ENCODE peak calls at places on chromosomes 12 and 14, in six cellular contexts. Y is AG04450, L is fibroblast of lung, I is foreskin fibroblast, Z is LNCaP clone FGC, P is esophagus squamous epithelium. H is an unnamed sample.

GRCh38 chr12:11568762-11569478 is 80.6 kb upstream of the ETV6 start:
- DNase-seq in P (no peak), Y (no peak), Z (no peak), L (no peak), I (no peak), H (no peak)

GRCh38 chr14:77889971-77890442 is 90.1 kb downstream of the ADCK1 start:
- DNase-seq in P (no peak), Y (peak; percentile 37), L (peak; percentile 93), I (peak; percentile 38), Z (no peak), H (no peak)

GRCh38 chr12:109944975-109945374 is 44.9 kb downstream of the TCHP start:
- DNase-seq in Z (no peak), Y (no peak), L (peak; percentile 48), I (no peak), P (no peak), H (no peak)

GRCh38 chr14:66359500-66359899 is 126.7 kb upstream of the CCDC196 start:
- DNase-seq in I (peak; percentile 12), P (no peak), Y (peak; percentile 50), L (peak; percentile 67), Z (peak; percentile 35), H (peak; percentile 42)

GRCh38 chr12:129790930-129791329 is 112.9 kb downstream of the TMEM132D start:
- DNase-seq in Z (no peak), I (no peak), Y (no peak), P (no peak), L (no peak), H (no peak)

GRCh38 chr12:108854453-108855283 is 2.7 kb downstream of the SSH1 start:
- DNase-seq in I (peak; percentile 97), Z (no peak), L (peak; percentile 99), Y (peak; percentile 93), P (no peak), H (no peak)

GRCh38 chr12:3658327-3659163 is 94.4 kb downstream of the CRACR2A start:
- DNase-seq in Z (no peak), I (peak; percentile 23), L (no peak), Y (no peak), P (no peak), H (peak; percentile 70)

GRCh38 chr14:54807881-54808280 is 94.7 kb downstream of the GCH1 start:
- DNase-seq in Y (no peak), Z (no peak), I (no peak), P (no peak), L (no peak), H (no peak)

GRCh38 chr14:61438860-61439765 is 117.7 kb downstream of the PRKCH start:
- DNase-seq in Y (no peak), L (peak; percentile 37), P (no peak), I (peak; percentile 18), Z (peak; percentile 97), H (no peak)

GRCh38 chr12:5873341-5873919 is 71.6 kb downstream of the ANO2 start:
- DNase-seq in Y (no peak), P (no peak), Z (no peak), L (no peak), I (no peak), H (no peak)

DNA sequence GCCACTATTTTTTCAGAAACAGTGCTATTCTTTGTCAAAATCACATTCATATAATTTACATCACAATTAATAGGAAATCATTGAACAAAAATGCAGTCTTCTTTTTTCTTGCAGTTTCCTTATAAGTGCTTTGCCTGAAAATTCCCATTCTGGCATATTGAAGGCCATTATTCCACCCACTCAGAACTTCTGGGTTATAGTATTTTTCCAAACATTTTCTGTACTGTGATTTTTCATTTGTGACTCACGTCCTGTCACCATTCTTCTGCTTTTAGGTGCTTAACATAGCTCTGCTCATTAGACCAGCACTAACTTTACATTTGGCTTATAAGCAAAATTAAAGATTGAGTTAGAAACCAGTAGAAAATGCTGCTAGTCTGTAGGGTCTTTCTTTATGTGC is 241.0 kb upstream of the NPAS3 start:
- DNase-seq in Y (no peak), I (peak; percentile 64), P (no peak), L (peak; percentile 92), Z (no peak), H (no peak)
- H3K4me3 ChIP-seq in Y (no peak overlapping the region), I (no peak overlapping the region), P (no peak overlapping the region), L (no peak overlapping the region), Z (no peak overlapping the region), H (no peak overlapping the region)

GRCh38 chr12:132437252-132438138 is 52.5 kb upstream of the FBRSL1 start:
- DNase-seq in P (no peak), L (no peak), I (no peak), Z (no peak), Y (no peak), H (no peak)
- H3K4me3 ChIP-seq in P (no peak overlapping the region), L (no peak overlapping the region), I (no peak overlapping the region), Z (no peak overlapping the region), Y (no peak overlapping the region), H (no peak overlapping the region)

DNA sequence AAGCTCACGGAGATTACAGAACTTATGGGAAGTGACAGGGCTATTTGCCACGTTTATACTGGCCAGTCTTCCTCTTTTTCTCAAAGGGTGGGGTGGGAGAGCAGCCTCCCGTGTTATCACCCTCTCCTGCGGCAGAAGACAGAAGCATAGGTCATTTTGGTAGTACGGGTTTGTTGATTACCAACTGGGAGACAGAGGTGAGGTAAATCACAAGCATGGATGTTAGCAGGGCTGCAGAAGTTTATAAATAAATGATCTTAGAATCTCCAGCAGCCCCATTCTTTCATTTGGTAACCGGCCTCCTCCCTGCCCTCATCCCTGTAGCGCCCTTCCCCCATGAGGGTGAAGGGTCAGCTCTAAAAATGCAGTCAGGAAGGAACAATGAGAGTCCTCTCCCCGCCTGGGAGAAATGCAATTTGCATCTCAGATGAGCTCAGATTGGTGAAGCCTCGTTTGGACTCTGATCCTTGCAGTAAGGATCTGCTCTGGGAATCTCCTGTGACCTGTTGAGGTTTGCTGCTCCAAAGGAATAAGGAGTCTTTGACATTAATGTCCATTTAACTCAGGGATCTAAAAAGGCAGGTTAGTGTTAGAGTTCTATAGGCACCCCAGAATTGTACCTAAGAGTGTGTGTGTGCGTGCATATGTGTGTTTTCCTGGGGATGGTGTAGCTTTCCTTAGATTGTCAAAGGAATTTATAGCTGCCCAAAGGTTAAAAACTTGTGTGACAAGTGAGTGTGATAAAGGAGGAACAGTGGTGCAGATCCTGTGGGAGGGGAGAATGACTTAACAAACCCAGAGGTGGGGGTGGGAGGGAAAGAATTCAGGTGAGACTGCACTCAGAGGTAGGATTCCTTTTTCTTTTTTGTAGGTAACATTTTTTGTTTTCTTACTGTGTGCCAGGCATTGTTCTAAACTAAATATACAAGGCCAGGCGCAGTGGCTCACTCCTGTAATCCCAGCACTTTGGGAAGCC is 45.0 kb upstream of the SINHCAF start:
- DNase-seq in P (no peak), I (no peak), L (no peak), Z (no peak), Y (no peak), H (peak; percentile 82)
- H3K4me3 ChIP-seq in P (no peak overlapping the region), I (no peak overlapping the region), L (no peak overlapping the region), Z (no peak overlapping the region), Y (no peak overlapping the region), H (no peak overlapping the region)

DNA sequence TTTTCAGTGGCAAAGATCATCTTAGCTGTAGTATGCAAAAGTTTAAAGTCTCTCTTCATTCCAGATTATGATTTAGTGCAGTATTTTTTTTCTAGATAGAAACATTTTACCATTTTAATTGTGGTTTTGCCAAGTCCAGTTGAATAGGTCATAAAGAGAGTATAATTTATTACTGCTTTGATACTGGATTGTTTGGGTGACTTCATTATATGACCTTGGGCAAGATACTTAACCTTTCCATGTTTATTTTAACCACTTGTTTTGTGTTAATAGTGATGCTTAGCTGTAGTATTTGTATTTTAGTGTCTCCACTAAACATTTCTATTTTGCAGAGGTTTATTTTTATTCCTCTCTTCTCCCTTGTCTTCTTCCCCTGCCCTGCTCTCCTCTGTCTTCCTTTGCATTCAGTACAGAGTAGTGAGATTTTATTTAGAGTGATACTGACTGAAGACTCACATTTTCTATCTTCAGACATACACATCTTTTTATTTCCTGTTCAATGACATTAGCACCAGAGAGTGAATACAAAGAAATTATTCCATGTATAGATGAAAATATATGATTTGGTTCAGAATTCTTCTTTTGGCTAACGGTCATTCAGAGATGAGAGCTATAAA is 215.2 kb downstream of the ERC1 start:
- DNase-seq in Y (no peak), Z (no peak), L (no peak), I (no peak), P (no peak), H (no peak)
- H3K4me3 ChIP-seq in Y (no peak overlapping the region), Z (no peak overlapping the region), L (no peak overlapping the region), I (no peak overlapping the region), P (no peak overlapping the region), H (no peak overlapping the region)

GRCh38 chr12:1595690-1596347 is 1.4 kb upstream of the FBXL14 start:
- DNase-seq in P (no peak), Y (no peak), L (peak; percentile 37), Z (no peak), I (peak; percentile 70), H (no peak)
- H3K4me3 ChIP-seq in P (no peak overlapping the region), Y (no peak overlapping the region), L (peak overlapping the region; percentile 88), Z (no peak overlapping the region), I (peak overlapping the region; percentile 81), H (no peak overlapping the region)

DNA sequence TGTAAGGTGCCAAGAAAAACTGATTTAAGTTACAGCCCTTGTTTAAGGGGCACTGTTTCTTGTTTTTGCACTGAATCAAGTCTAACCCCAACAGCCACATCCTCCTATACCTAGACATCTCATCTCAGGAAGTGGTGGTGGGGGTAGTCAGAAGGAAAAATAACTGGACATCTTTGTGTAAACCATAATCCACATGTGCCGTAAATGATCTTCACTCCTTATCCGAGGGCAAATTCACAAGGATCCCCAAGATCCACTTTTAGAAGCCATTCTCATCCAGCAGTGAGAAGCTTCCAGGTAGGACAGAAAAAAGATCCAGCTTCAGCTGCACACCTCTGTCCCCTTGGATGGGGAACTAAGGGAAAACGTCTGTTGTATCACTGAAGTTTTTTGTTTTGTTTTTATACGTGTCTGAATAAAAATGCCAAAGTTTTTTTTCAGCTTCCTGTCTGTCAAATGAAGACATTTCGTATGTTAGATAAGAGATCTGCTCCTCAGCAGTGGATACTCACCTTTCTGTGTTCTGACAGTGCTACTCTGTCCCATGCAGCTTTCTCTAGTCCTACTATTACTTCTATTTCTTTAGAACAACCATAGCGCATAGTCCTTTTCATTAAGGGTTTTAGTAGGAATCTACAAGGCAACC is 1.2 kb upstream of the PA2G4 start:
- DNase-seq in Y (no peak), Z (no peak), L (no peak), I (no peak), P (no peak), H (no peak)
- H3K4me3 ChIP-seq in Y (peak overlapping the region; percentile 92), Z (peak overlapping the region; percentile 95), L (peak overlapping the region; percentile 86), I (peak overlapping the region; percentile 90), P (peak overlapping the region; percentile 86), H (peak overlapping the region; percentile 89)

DNA sequence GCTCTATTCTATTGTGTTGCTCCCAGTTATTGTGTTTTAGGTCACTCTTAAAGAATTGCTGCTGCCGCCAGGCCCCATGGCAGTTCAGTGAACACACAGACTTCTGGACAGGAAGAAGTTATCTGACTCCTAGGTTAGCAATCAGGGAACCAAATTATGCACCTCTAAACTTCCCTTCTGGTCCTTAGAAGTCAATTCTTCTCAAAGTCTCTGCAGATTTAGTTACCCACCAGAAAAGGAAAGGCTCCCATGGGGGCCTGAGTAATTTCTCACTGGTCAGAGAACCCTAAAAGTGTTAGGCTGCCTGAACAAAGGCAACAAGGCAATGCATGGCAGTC is 10.0 kb downstream of the EMP1 start:
- DNase-seq in L (no peak), I (no peak), P (no peak), Z (no peak), Y (no peak), H (no peak)
- H3K4me3 ChIP-seq in L (peak overlapping the region; percentile 15), I (peak overlapping the region; percentile 7), P (no peak overlapping the region), Z (no peak overlapping the region), Y (peak overlapping the region; percentile 25), H (no peak overlapping the region)

H was measured in HAP-1.